ENCODE peak calls at places on chromosomes 6 and 20, in eight cellular contexts. V is activated CD4-positive, CD25-positive, alpha-beta regulatory T cell; D is left cardiac atrium; H is stimulated activated CD8-positive, alpha-beta memory T cell treated with anti-CD3 and anti-CD28 coated beads, Interleukin-15, amount 100 ng/mL, for 24 hours; B is GM23248; P is NAMALWA; F is endodermal cell; C is hypothalamus. T is an unnamed sample.

GRCh38 chr6:87789198-87789899 is 87.3 kb upstream of the AKIRIN2 start:
- DNase-seq in C (no peak), P (no peak), B (peak), F (no peak), D (no peak), V (no peak), H (no peak), T (no peak)

GRCh38 chr20:1830240-1830639 is 65.0 kb upstream of the SIRPA start:
- DNase-seq in H (no peak), F (peak), D (peak), C (peak), P (no peak), B (peak), V (no peak), T (no peak)

GRCh38 chr6:107154131-107154906 is 39.0 kb upstream of the BEND3 start:
- DNase-seq in V (no peak), B (no peak), P (no peak), D (no peak), F (peak), C (peak), H (no peak), T (no peak)

GRCh38 chr20:5608448-5609161 is 141.6 kb upstream of the SHLD1 start:
- DNase-seq in F (no peak), P (peak), D (no peak), V (no peak), H (no peak), C (no peak), B (peak), T (peak)

GRCh38 chr20:60252866-60253265 is 294.6 kb downstream of the CDH26 start:
- DNase-seq in F (no peak), C (no peak), P (no peak), H (no peak), B (no peak), D (no peak), V (no peak), T (no peak)

GRCh38 chr6:38483526-38483925 is 156.2 kb downstream of the BTBD9 start:
- DNase-seq in P (no peak), H (no peak), F (no peak), B (no peak), V (no peak), C (no peak), D (no peak), T (peak)

GRCh38 chr20:23362392-23363256 is 642 bp downstream of the GZF1 start:
- DNase-seq in F (peak), B (peak), V (no peak), C (peak), P (peak), D (peak), H (no peak), T (peak)

GRCh38 chr6:21595951-21596378 is 2.4 kb downstream of the SOX4 start:
- DNase-seq in H (no peak), C (no peak), D (peak), P (no peak), B (peak), V (no peak), F (peak), T (no peak)

GRCh38 chr20:14566505-14566904 is 229.1 kb upstream of the FLRT3 start:
- DNase-seq in H (no peak), C (no peak), B (peak), P (no peak), V (no peak), D (no peak), F (no peak), T (no peak)

GRCh38 chr20:20358801-20359200 is 9.1 kb upstream of the INSM1 start:
- DNase-seq in V (no peak), D (no peak), B (no peak), P (no peak), H (no peak), C (no peak), F (no peak), T (no peak)

GRCh38 chr20:20217626-20218025 is 150.3 kb upstream of the INSM1 start:
- DNase-seq in D (no peak), F (no peak), P (no peak), B (no peak), H (no peak), C (no peak), V (no peak), T (no peak)

GRCh38 chr6:162119349-162119748 is 608.2 kb downstream of the PRKN start:
- DNase-seq in H (no peak), F (peak), B (peak), C (no peak), D (peak), V (no peak), P (no peak), T (peak)

GRCh38 chr6:42197574-42198362 is 3.0 kb upstream of the GUCA1B start:
- DNase-seq in V (no peak), B (peak), F (no peak), D (no peak), H (no peak), C (no peak), P (no peak), T (peak)

GRCh38 chr20:44384423-44385027 is 29.0 kb downstream of the HNF4A start:
- DNase-seq in H (peak), P (peak), D (peak), C (peak), V (peak), F (peak), B (peak), T (no peak)

GRCh38 chr20:10668677-10669368 is 5.0 kb downstream of the JAG1 start:
- DNase-seq in B (no peak), P (no peak), F (no peak), H (no peak), D (no peak), C (no peak), V (no peak), T (no peak)

GRCh38 chr20:63520939-63521601 is 505 bp downstream of the PPDPF start:
- DNase-seq in C (peak), V (peak), H (peak), P (peak), D (peak), B (peak), F (peak), T (no peak)

GRCh38 chr20:37552415-37552814 is 24.7 kb upstream of the BLCAP start:
- DNase-seq in F (no peak), H (no peak), V (no peak), D (no peak), C (no peak), B (peak), P (no peak), T (no peak)

GRCh38 chr6:149725785-149726184 is 7.9 kb upstream of the LATS1 start:
- DNase-seq in F (no peak), C (no peak), H (no peak), D (no peak), P (no peak), V (no peak), B (no peak), T (no peak)

GRCh38 chr20:45354423-45355208 is 6.4 kb upstream of the SDC4 start:
- DNase-seq in H (no peak), V (no peak), D (no peak), C (no peak), B (peak), F (no peak), P (no peak), T (no peak)

GRCh38 chr6:150409576-150410066 is 40.8 kb downstream of the IYD start:
- DNase-seq in H (no peak), P (peak), C (peak), D (peak), B (no peak), F (no peak), V (no peak), T (no peak)

GRCh38 chr6:41477572-41477971 is 68.6 kb upstream of the FOXP4 start:
- DNase-seq in B (no peak), F (peak), C (no peak), H (no peak), V (no peak), D (no peak), P (no peak), T (no peak)

GRCh38 chr20:47493954-47494293 is 7.8 kb upstream of the NCOA3 start:
- DNase-seq in F (no peak), C (no peak), H (no peak), B (no peak), D (no peak), V (no peak), P (no peak), T (no peak)

GRCh38 chr20:31494131-31494530 is 19.0 kb downstream of the REM1 start:
- DNase-seq in P (peak), D (no peak), F (peak), V (no peak), C (no peak), B (peak), H (no peak), T (no peak)

GRCh38 chr20:62778601-62779416 is 17.5 kb upstream of the MRGBP start:
- DNase-seq in D (no peak), B (no peak), C (no peak), P (no peak), F (peak), H (no peak), V (no peak), T (no peak)

GRCh38 chr20:24977797-24978196 is 14.8 kb downstream of the APMAP start:
- DNase-seq in B (no peak), H (no peak), C (peak), D (no peak), F (no peak), P (no peak), V (no peak), T (no peak)

GRCh38 chr20:53785320-53785719 is 191.7 kb upstream of the ZNF217 start:
- DNase-seq in V (no peak), F (no peak), P (no peak), H (no peak), C (no peak), B (no peak), D (no peak), T (no peak)

GRCh38 chr6:139395891-139396299 is 21.4 kb upstream of the CITED2 start:
- DNase-seq in F (peak), B (no peak), V (no peak), C (no peak), P (no peak), D (no peak), H (no peak), T (no peak)

GRCh38 chr6:129635396-129636164 is 74.4 kb downstream of the ARHGAP18 start:
- DNase-seq in P (no peak), V (no peak), H (no peak), F (no peak), C (no peak), B (peak), D (no peak), T (no peak)

GRCh38 chr6:23601811-23602340 is 524.1 kb upstream of the NRSN1 start:
- DNase-seq in D (no peak), H (no peak), B (peak), V (no peak), C (no peak), P (no peak), F (no peak), T (no peak)

GRCh38 chr6:37985355-37985754 is 165.8 kb downstream of the ZFAND3 start:
- DNase-seq in D (no peak), C (no peak), V (no peak), P (no peak), H (no peak), B (no peak), F (no peak), T (no peak)